ENCODE peak calls at places on chromosome 9, in six cellular contexts. A is HCT116, X is hepatocyte, S is GM23248, G is neural progenitor cell, T is PC-3. N is an unnamed sample.

GRCh38 chr9:69554945-69555344 is 117.2 kb downstream of the APBA1 start:
- DNase-seq in A (no peak), X (peak; percentile 40), S (peak; percentile 69), G (no peak), T (no peak), N (no peak)

GRCh38 chr9:90795084-90795483 is 6.5 kb upstream of the SYK start:
- DNase-seq in A (no peak), X (no peak), S (no peak), G (no peak), T (peak; percentile 59), N (peak; percentile 58)

GRCh38 chr9:19255821-19256220 is 25.3 kb downstream of the DENND4C start:
- DNase-seq in A (no peak), X (no peak), S (no peak), G (no peak), T (no peak), N (no peak)

GRCh38 chr9:80556631-80557030 is 984.9 kb downstream of the TLE4 start:
- DNase-seq in A (no peak), X (no peak), S (no peak), G (no peak), T (peak; percentile 76), N (no peak)

GRCh38 chr9:87337335-87338074 is 160.2 kb upstream of the DAPK1 start:
- DNase-seq in A (no peak), X (peak; percentile 19), S (peak; percentile 28), G (peak; percentile 47), T (no peak), N (no peak)

GRCh38 chr9:764105-764524 is 77.4 kb upstream of the DMRT1 start:
- DNase-seq in A (peak; percentile 90), X (peak; percentile 83), S (peak; percentile 89), G (peak; percentile 83), T (peak; percentile 84), N (peak; percentile 93)

GRCh38 chr9:4740373-4740622 is 704 bp downstream of the AK3 start:
- DNase-seq in A (no peak), X (no peak), S (no peak), G (no peak), T (peak; percentile 27), N (no peak)

GRCh38 chr9:125822902-125823301 is 75.7 kb downstream of the PBX3 start:
- DNase-seq in A (no peak), X (no peak), S (no peak), G (no peak), T (no peak), N (no peak)

GRCh38 chr9:126417684-126418083 is 91.1 kb downstream of the MVB12B start:
- DNase-seq in A (no peak), X (no peak), S (no peak), G (no peak), T (no peak), N (no peak)

GRCh38 chr9:91764661-91765060 is 185.4 kb downstream of the ROR2 start:
- DNase-seq in A (no peak), X (no peak), S (no peak), G (no peak), T (no peak), N (no peak)

GRCh38 chr9:81070689-81071088 is 618.7 kb downstream of the TLE1 start:
- DNase-seq in A (no peak), X (no peak), S (no peak), G (no peak), T (peak; percentile 59), N (no peak)

GRCh38 chr9:130756037-130756436 is 62.5 kb downstream of the EXOSC2 start:
- DNase-seq in A (no peak), X (no peak), S (no peak), G (no peak), T (no peak), N (no peak)

GRCh38 chr9:81649475-81649874 is 39.9 kb downstream of the TLE1 start:
- DNase-seq in A (no peak), X (no peak), S (no peak), G (peak; percentile 93), T (no peak), N (no peak)

GRCh38 chr9:18208166-18209059 is 265.5 kb upstream of the ADAMTSL1 start:
- DNase-seq in A (no peak), X (peak; percentile 79), S (peak; percentile 64), G (peak; percentile 76), T (peak; percentile 77), N (peak; percentile 4)

GRCh38 chr9:77954619-77955018 is 77.0 kb downstream of the GNAQ start:
- DNase-seq in A (no peak), X (no peak), S (no peak), G (no peak), T (no peak), N (no peak)

GRCh38 chr9:137162505-137163100 is 7.2 kb downstream of the LRRC26 start:
- DNase-seq in A (no peak), X (peak; percentile 60), S (peak; percentile 34), G (peak; percentile 61), T (no peak), N (no peak)

GRCh38 chr9:117188394-117188793 is 226.5 kb downstream of the ASTN2 start:
- DNase-seq in A (no peak), X (no peak), S (no peak), G (no peak), T (no peak), N (no peak)

GRCh38 chr9:117250610-117251215 is 164.1 kb downstream of the ASTN2 start:
- DNase-seq in A (no peak), X (no peak), S (no peak), G (no peak), T (no peak), N (no peak)

GRCh38 chr9:110278080-110278707 is 21.9 kb upstream of the TXN start:
- DNase-seq in A (peak; percentile 61), X (no peak), S (peak; percentile 57), G (no peak), T (peak; percentile 31), N (no peak)

GRCh38 chr9:91048739-91049138 is 247.1 kb downstream of the SYK start:
- DNase-seq in A (no peak), X (no peak), S (no peak), G (no peak), T (no peak), N (no peak)

GRCh38 chr9:124045076-124045829 is 33.7 kb downstream of the LHX2 start:
- DNase-seq in A (no peak), X (peak; percentile 71), S (peak; percentile 84), G (peak; percentile 62), T (no peak), N (no peak)

GRCh38 chr9:106862115-106862945 is 636 bp upstream of the ZNF462 start:
- DNase-seq in A (no peak), X (peak; percentile 54), S (peak; percentile 55), G (peak; percentile 71), T (peak; percentile 42), N (no peak)

GRCh38 chr9:106864533-106865143 is 1.7 kb downstream of the ZNF462 start:
- DNase-seq in A (no peak), X (peak; percentile 44), S (peak; percentile 56), G (no peak), T (peak; percentile 36), N (no peak)

GRCh38 chr9:106861585-106862114 is 1.3 kb upstream of the ZNF462 start:
- DNase-seq in A (no peak), X (no peak), S (no peak), G (no peak), T (no peak), N (no peak)

GRCh38 chr9:106860731-106861584 is 2.0 kb upstream of the ZNF462 start:
- DNase-seq in A (no peak), X (peak; percentile 50), S (peak; percentile 54), G (peak; percentile 85), T (peak; percentile 55), N (no peak)

DNA sequence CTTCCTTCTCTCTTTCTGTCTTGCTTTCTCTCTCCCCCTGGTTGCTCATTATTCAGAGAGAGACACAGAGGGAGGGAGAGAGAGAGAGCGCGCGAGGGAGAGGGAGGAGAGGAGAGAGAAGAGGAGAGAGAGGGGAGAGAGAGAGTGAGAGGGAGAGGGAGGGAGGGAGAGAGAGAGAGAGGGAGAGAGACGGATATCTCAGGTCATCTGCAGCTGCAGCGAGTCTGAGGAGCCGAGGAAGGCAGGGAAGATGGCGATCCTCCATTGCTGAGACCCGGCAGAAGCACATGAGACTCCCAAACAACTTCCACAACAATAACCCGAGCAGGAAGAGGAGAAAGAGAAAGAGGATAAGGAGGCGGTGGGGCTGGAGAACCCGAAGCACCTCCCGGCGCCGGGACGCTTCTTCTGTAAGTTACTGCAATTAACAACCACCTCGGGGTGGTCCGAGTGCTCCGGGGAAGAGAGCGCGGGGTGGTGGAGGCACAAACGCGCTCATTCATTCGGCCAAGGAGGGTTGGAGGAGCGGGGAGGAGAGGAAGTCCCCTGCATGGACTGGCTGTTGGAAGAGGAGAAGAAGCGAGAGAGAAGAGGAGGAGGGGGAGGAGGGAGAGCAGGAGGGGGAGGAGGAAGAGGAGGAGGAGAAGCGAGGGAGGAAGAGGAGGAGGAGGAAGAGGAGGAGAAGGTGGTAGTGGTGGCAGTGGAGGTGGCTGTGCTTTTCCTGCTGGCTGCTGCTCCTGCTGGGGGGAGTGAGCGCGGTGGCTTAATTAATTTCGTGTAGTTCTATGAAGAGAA is at the start of gene ZNF462:
- DNase-seq in A (no peak), X (peak; percentile 79), S (peak; percentile 61), G (peak; percentile 69), T (peak; percentile 28), N (peak; percentile 2)
- H3K27ac ChIP-seq in A (peak within 1 kb of the TSS; percentile 29), X (peak within 1 kb of the TSS; percentile 96), S (peak within 1 kb of the TSS; percentile 37), G (peak within 1 kb of the TSS; percentile 86), T (peak within 1 kb of the TSS; percentile 67), N (no peak within 1 kb of the TSS)

GRCh38 chr9:35518981-35519679 is 29.2 kb downstream of the RUSC2 start:
- DNase-seq in A (no peak), X (no peak), S (peak; percentile 67), G (no peak), T (peak; percentile 70), N (no peak)

GRCh38 chr9:35521708-35522107 is 31.8 kb downstream of the RUSC2 start:
- DNase-seq in A (no peak), X (no peak), S (peak; percentile 78), G (no peak), T (no peak), N (no peak)

GRCh38 chr9:35519697-35520403 is 29.9 kb downstream of the RUSC2 start:
- DNase-seq in A (no peak), X (no peak), S (peak; percentile 59), G (no peak), T (no peak), N (no peak)

GRCh38 chr9:35522189-35522588 is 32.3 kb downstream of the RUSC2 start:
- DNase-seq in A (no peak), X (no peak), S (peak; percentile 42), G (no peak), T (no peak), N (no peak)

GRCh38 chr9:35520404-35520790 is 30.5 kb downstream of the RUSC2 start:
- DNase-seq in A (no peak), X (no peak), S (peak; percentile 16), G (no peak), T (no peak), N (no peak)
- H2AFZ ChIP-seq in A (no peak overlapping the region), X (no peak overlapping the region), S (no peak overlapping the region), G (no peak overlapping the region), T (no peak overlapping the region), N (no peak overlapping the region)

GRCh38 chr9:136059851-136060670 is 35.0 kb downstream of the NACC2 start:
- DNase-seq in A (no peak), X (peak; percentile 56), S (peak; percentile 15), G (no peak), T (no peak), N (no peak)
- TF ChIP-seq EZH2phosphoT487 in A (no peak), X (no peak), S (no peak), G (no peak), T (no peak), N (no peak)

DNA sequence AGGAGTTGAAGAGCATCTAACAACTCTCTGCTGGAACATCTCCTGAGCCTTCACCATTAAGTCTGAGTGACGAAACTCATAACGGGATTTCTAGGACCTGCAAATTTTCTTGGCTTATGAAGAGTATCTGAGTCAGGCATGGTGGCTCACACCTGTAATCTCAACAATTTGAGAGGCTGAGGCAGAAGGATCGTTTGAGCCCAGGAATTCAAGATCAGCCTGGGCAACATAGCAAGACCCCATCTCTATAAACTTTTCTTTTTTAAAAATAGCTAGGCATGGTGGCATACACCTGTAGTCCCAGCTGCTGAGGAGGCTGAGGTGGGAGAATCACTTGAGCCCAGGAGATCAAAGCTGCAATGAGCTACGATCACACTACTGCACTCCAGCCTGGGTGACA is 48.8 kb downstream of the EPB41L4B start:
- DNase-seq in A (no peak), X (no peak), S (no peak), G (no peak), T (no peak), N (no peak)
- H3K27ac ChIP-seq in A (no peak overlapping the region), X (no peak overlapping the region), S (no peak overlapping the region), G (no peak overlapping the region), T (no peak overlapping the region), N (no peak overlapping the region)